ENCODE peak calls at places on chromosomes 3 and 15, in four cellular contexts. K, U, W and L are unnamed samples.

GRCh38 chr3:136862611-136862951 is 573 bp downstream of the NCK1 start:
- DNase-seq in U (peak), K (peak), W (peak), L (no peak)

GRCh38 chr3:70728311-70728710 is 415.9 kb upstream of the MDFIC2 start:
- DNase-seq in K (no peak), W (no peak), U (no peak), L (no peak)

GRCh38 chr3:195042741-195043611 is 228.0 kb downstream of the XXYLT1 start:
- DNase-seq in U (no peak), W (no peak), K (no peak), L (peak)

GRCh38 chr15:52076889-52077781 is 35.4 kb downstream of the BCL2L10 start:
- DNase-seq in W (peak), K (peak), U (no peak), L (no peak)

GRCh38 chr15:78088773-78089080 is 3.6 kb upstream of the SH2D7 start:
- DNase-seq in U (no peak), K (no peak), W (peak), L (no peak)

GRCh38 chr3:149547954-149548728 is 73.6 kb downstream of the TM4SF4 start:
- DNase-seq in W (peak), K (peak), U (no peak), L (no peak)

GRCh38 chr3:151766454-151766853 is 32.7 kb downstream of the AADACL2 start:
- DNase-seq in U (no peak), W (no peak), K (peak), L (no peak)

GRCh38 chr3:196202516-196202970 is 8.7 kb downstream of the ZDHHC19 start:
- DNase-seq in W (peak), U (no peak), K (no peak), L (no peak)

GRCh38 chr3:43105224-43105596 is 669 bp downstream of the POMGNT2 start:
- DNase-seq in K (no peak), W (no peak), U (no peak), L (no peak)

GRCh38 chr15:92049290-92050008 is 195.9 kb downstream of the SLCO3A1 start:
- DNase-seq in K (no peak), U (no peak), W (no peak), L (no peak)

GRCh38 chr3:46298871-46299607 is 54.9 kb upstream of the CCR2 start:
- DNase-seq in K (no peak), W (no peak), U (no peak), L (no peak)

GRCh38 chr3:15327941-15328340 is 4.4 kb downstream of the SH3BP5 start:
- DNase-seq in K (no peak), U (no peak), W (no peak), L (no peak)

DNA sequence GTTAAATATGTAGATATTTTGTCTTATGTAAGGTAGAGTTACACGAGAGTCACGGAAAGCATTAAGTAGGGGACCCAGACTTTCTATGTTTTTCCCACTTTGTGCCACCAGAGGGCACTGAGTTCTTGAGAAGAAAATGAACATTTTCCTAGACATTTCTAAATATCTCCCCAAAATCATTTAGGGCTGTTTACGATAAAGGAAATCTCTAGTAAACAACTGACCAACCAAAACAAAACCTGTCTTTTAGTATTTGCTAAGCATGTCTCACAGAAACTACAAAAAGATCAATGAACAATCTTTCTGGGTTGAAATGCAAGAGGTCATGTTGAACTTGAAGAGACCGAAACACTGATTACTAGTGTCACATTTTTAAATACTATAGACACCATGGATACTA is 16.1 kb downstream of the POU1F1 start:
- DNase-seq in K (peak), W (peak), U (peak), L (no peak)
- TF ChIP-seq RNF2 in K (no peak), W (no peak), U (no peak), L (no peak)

GRCh38 chr15:47331796-47332480 is 385.4 kb upstream of the SEMA6D start:
- DNase-seq in K (no peak), W (no peak), U (no peak), L (no peak)

GRCh38 chr15:47333758-47334157 is 383.5 kb upstream of the SEMA6D start:
- DNase-seq in W (no peak), K (no peak), U (no peak), L (no peak)

GRCh38 chr15:47337106-47337505 is 380.2 kb upstream of the SEMA6D start:
- DNase-seq in W (no peak), K (no peak), U (no peak), L (no peak)

GRCh38 chr15:47332481-47332880 is 384.8 kb upstream of the SEMA6D start:
- DNase-seq in K (no peak), W (no peak), U (no peak), L (no peak)

DNA sequence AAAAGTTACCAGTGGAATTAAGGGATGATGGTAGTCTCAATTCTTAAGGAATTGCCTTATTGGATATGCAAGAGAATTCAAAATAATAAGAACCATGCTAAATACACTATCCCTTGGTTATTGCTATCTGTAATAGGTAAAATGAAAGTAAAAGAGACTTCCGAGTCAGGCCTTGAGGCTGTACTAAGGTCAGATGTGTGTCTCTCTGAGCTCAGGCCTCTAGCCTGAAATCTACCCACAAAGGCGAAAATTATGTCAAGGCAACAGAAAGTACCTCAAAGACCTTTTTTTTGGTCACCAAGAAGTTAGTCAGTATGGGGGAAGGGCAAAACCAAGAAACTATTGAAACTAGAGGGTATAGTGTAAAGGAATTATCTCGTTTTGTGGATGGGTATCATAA is 382.5 kb upstream of the SEMA6D start:
- DNase-seq in K (no peak), W (no peak), U (no peak), L (no peak)
- TF ChIP-seq RNF2 in K (no peak), W (no peak), U (no peak), L (no peak)

GRCh38 chr3:44886561-44886960 is 12.2 kb downstream of the TGM4 start:
- DNase-seq in W (no peak), U (no peak), K (peak), L (no peak)
- TF ChIP-seq RNF2 in W (no peak), U (no peak), K (no peak), L (no peak)

GRCh38 chr15:44193651-44194396 is 1.2 kb downstream of the FRMD5 start:
- DNase-seq in W (no peak), K (no peak), U (no peak), L (no peak)

GRCh38 chr15:44188810-44189209 is 6.3 kb downstream of the FRMD5 start:
- DNase-seq in W (no peak), K (no peak), U (no peak), L (no peak)

GRCh38 chr15:44199393-44199792 is 4.3 kb upstream of the FRMD5 start:
- DNase-seq in K (no peak), U (no peak), W (peak), L (no peak)

GRCh38 chr15:44195151-44195740 is at the start of gene FRMD5:
- DNase-seq in W (peak), K (peak), U (peak), L (peak)

GRCh38 chr15:44194397-44195150 is 497 bp downstream of the FRMD5 start:
- DNase-seq in W (no peak), U (peak), K (peak), L (peak)
- TF ChIP-seq RNF2 in W (no peak), U (no peak), K (no peak), L (no peak)